ENCODE peak calls at places on chromosomes 6 and 20, in six cellular contexts. O is non-pigmented ciliary epithelial cell, X is dermis blood vessel endothelial cell, S is cardiac muscle cell, F is nephron progenitor cell, D is C1 segment of cervical spinal cord. J is an unnamed sample.

GRCh38 chr20:1370548-1371110 is 22.2 kb downstream of the FKBP1A start:
- DNase-seq in D (no peak), X (no peak), S (no peak), F (no peak), O (no peak), J (no peak)

GRCh38 chr6:105609375-105609991 is 206.6 kb upstream of the PREP start:
- DNase-seq in D (no peak), F (no peak), O (no peak), S (no peak), X (peak), J (peak)

GRCh38 chr6:51505451-51505850 is 582.0 kb downstream of the PKHD1 start:
- DNase-seq in D (no peak), X (no peak), O (no peak), F (no peak), S (no peak), J (no peak)

GRCh38 chr6:42756713-42757112 is 10.8 kb upstream of the TBCC start:
- DNase-seq in F (no peak), O (no peak), S (no peak), X (no peak), D (peak), J (no peak)

GRCh38 chr20:49045440-49046086 is 549 bp upstream of the CSE1L start:
- DNase-seq in F (peak), O (no peak), S (peak), X (peak), D (peak), J (no peak)

GRCh38 chr6:26311012-26311384 is 54.0 kb upstream of the BTN3A2 start:
- DNase-seq in S (no peak), D (peak), O (no peak), F (peak), X (peak), J (no peak)

GRCh38 chr6:48541669-48542068 is 430.7 kb upstream of the PTCHD4 start:
- DNase-seq in X (no peak), F (no peak), S (no peak), O (no peak), D (no peak), J (no peak)

GRCh38 chr6:135938588-135939215 is 87.2 kb downstream of the PDE7B start:
- DNase-seq in O (no peak), F (no peak), D (no peak), X (peak), S (no peak), J (no peak)

GRCh38 chr6:169960891-169961611 is 209.6 kb downstream of the ERMARD start:
- DNase-seq in O (no peak), F (no peak), D (no peak), S (no peak), X (no peak), J (peak)

GRCh38 chr6:96015791-96016776 is at the start of gene FUT9:
- DNase-seq in F (peak), D (peak), X (no peak), O (no peak), S (peak), J (peak)

GRCh38 chr6:15425947-15426346 is 180.1 kb downstream of the JARID2 start:
- DNase-seq in O (no peak), S (no peak), D (no peak), X (no peak), F (no peak), J (no peak)

GRCh38 chr6:139066080-139066479 is 37.5 kb downstream of the ABRACL start:
- DNase-seq in O (no peak), S (peak), X (no peak), F (no peak), D (no peak), J (no peak)

GRCh38 chr20:19473894-19474293 is 261.5 kb downstream of the SLC24A3 start:
- DNase-seq in O (no peak), X (no peak), F (peak), D (no peak), S (no peak), J (no peak)

GRCh38 chr6:80003841-80004198 is 629 bp upstream of the TTK start:
- DNase-seq in F (peak), D (peak), O (no peak), X (no peak), S (no peak), J (no peak)

GRCh38 chr6:126261792-126262421 is 78.0 kb upstream of the CENPW start:
- DNase-seq in X (no peak), D (no peak), S (no peak), O (no peak), F (no peak), J (no peak)